ENCODE peak calls at places on chromosomes 2 and 18, in nine cellular contexts. Q is H7, I is left ventricle myocardium inferior, M is cardiac fibroblast, E is left cardiac atrium, V is hypothalamus, X is neuronal stem cell, W is GM04504, F is NCI-H1417. T is an unnamed sample.

GRCh38 chr18:49666045-49666444 is 104.2 kb downstream of the LIPG start:
- DNase-seq in Q (no peak), I (no peak), M (peak), E (no peak), V (no peak), X (no peak), W (no peak), F (no peak), T (no peak)

GRCh38 chr2:7037340-7038333 is 120.4 kb downstream of the RNF144A start:
- DNase-seq in Q (peak), I (peak), M (peak), E (peak), V (peak), X (peak), W (peak), F (peak), T (peak)

GRCh38 chr2:180130403-180130802 is 123.3 kb upstream of the CWC22 start:
- DNase-seq in Q (no peak), I (no peak), M (peak), E (no peak), V (no peak), X (no peak), W (no peak), F (no peak), T (no peak)

GRCh38 chr18:65990944-65991708 is 240.3 kb downstream of the CDH7 start:
- DNase-seq in Q (no peak), I (no peak), M (no peak), E (no peak), V (no peak), X (no peak), W (no peak), F (no peak), T (no peak)

GRCh38 chr2:102251042-102251848 is 60.1 kb upstream of the IL1RL1 start:
- DNase-seq in Q (peak), I (peak), M (peak), E (peak), V (no peak), X (no peak), W (no peak), F (no peak), T (no peak)

GRCh38 chr2:37560863-37561614 is 110.4 kb downstream of the CDC42EP3 start:
- DNase-seq in Q (no peak), I (no peak), M (peak), E (no peak), V (no peak), X (no peak), W (no peak), F (no peak), T (no peak)

GRCh38 chr2:188291617-188292445 is at the start of gene GULP1:
- DNase-seq in Q (peak), I (peak), M (peak), E (peak), V (peak), X (peak), W (peak), F (peak), T (peak)

GRCh38 chr2:27766287-27766661 is 5.2 kb upstream of the MRPL33 start:
- DNase-seq in Q (no peak), I (no peak), M (no peak), E (no peak), V (no peak), X (no peak), W (no peak), F (no peak), T (no peak)

T was measured in sigmoid colon.